ENCODE peak calls at places on chromosomes 1 and 21, in four cellular contexts. K is brain microvascular endothelial cell, U is GM12865, H is H9. B is an unnamed sample.

GRCh38 chr1:64387382-64388066 is 82.4 kb upstream of the CACHD1 start:
- DNase-seq in K (no peak), U (no peak), H (no peak), B (no peak)

GRCh38 chr1:26838474-26839338 is 12.2 kb downstream of the ZDHHC18 start:
- DNase-seq in K (no peak), U (peak; percentile 95), H (no peak), B (no peak)

GRCh38 chr1:26833432-26834405 is 7.2 kb downstream of the ZDHHC18 start:
- DNase-seq in K (no peak), U (peak; percentile 97), H (no peak), B (no peak)

GRCh38 chr21:42535602-42536171 is 22.0 kb downstream of the SLC37A1 start:
- DNase-seq in K (no peak), U (peak; percentile 86), H (no peak), B (no peak)

GRCh38 chr1:34906225-34906624 is 23.2 kb downstream of the DLGAP3 start:
- DNase-seq in K (no peak), U (no peak), H (no peak), B (no peak)

GRCh38 chr1:114668784-114669561 is 876 bp downstream of the DENND2C start:
- DNase-seq in K (no peak), U (no peak), H (no peak), B (no peak)

GRCh38 chr1:145988773-145989172 is 7.6 kb downstream of the TXNIP start:
- DNase-seq in K (no peak), U (no peak), H (no peak), B (no peak)

GRCh38 chr1:100613817-100614559 is 76.0 kb downstream of the GPR88 start:
- DNase-seq in K (no peak), U (no peak), H (no peak), B (no peak)

GRCh38 chr1:180863158-180863775 is 49.4 kb upstream of the KIAA1614 start:
- DNase-seq in K (peak; percentile 63), U (peak; percentile 38), H (no peak), B (peak; percentile 30)

GRCh38 chr1:66271904-66272254 is 262.1 kb upstream of the SGIP1 start:
- DNase-seq in K (peak; percentile 34), U (no peak), H (no peak), B (peak; percentile 25)

GRCh38 chr1:226738995-226739695 is at the start of gene ITPKB:
- DNase-seq in K (peak; percentile 24), U (peak; percentile 74), H (no peak), B (no peak)

B was measured in A549.